ENCODE peak calls at places on chromosomes 4 and X, in eight cellular contexts. B is adrenal gland; K is transverse colon; D is HCT116; A is heart right ventricle; Q is IMR-90; U is tibial artery; X is effector memory CD4-positive, alpha-beta T cell. H is an unnamed sample.
A peak's percentile ranks its signal among the peaks of the same experiment; 100 is the strongest.

GRCh38 chrX:46704767-46705386 is 54.0 kb downstream of the SLC9A7 start:
- DNase-seq in B (no peak), K (no peak), D (no peak), A (no peak), Q (peak; percentile 60), U (no peak), X (no peak), H (no peak)

GRCh38 chr4:181140037-181140603 is 1103.1 kb upstream of the TENM3 start:
- DNase-seq in B (no peak), K (no peak), D (no peak), A (no peak), Q (no peak), U (no peak), X (no peak), H (no peak)

GRCh38 chrX:332916-333610 is 14.5 kb upstream of the GTPBP6 start:
- DNase-seq in B (peak; percentile 2), K (no peak), D (no peak), A (no peak), Q (no peak), U (no peak), X (no peak), H (no peak)

GRCh38 chr4:155468282-155468681 is 91.5 kb upstream of the MAP9 start:
- DNase-seq in B (no peak), K (no peak), D (no peak), A (no peak), Q (no peak), U (no peak), X (no peak), H (no peak)

GRCh38 chr4:174365018-174365587 is 81.4 kb downstream of the CEP44 start:
- DNase-seq in B (peak; percentile 23), K (no peak), D (peak; percentile 26), A (peak; percentile 14), Q (peak; percentile 38), U (no peak), X (no peak), H (no peak)

GRCh38 chrX:50618788-50619558 is 148.3 kb upstream of the DGKK start:
- DNase-seq in B (no peak), K (peak; percentile 8), D (no peak), A (peak; percentile 12), Q (no peak), U (no peak), X (no peak), H (no peak)

GRCh38 chr4:151620066-151620465 is 140.7 kb downstream of the GATB start:
- DNase-seq in B (no peak), K (no peak), D (no peak), A (no peak), Q (no peak), U (no peak), X (no peak), H (no peak)

GRCh38 chrX:136063340-136064079 is 78.3 kb downstream of the SLC9A6 start:
- DNase-seq in B (no peak), K (no peak), D (no peak), A (peak; percentile 12), Q (no peak), U (peak; percentile 85), X (no peak), H (no peak)

GRCh38 chr4:116099596-116099995 is 985.8 kb downstream of the TRAM1L1 start:
- DNase-seq in B (no peak), K (no peak), D (no peak), A (no peak), Q (no peak), U (no peak), X (no peak), H (no peak)

GRCh38 chr4:140947507-140947906 is 185.8 kb downstream of the RNF150 start:
- DNase-seq in B (peak; percentile 45), K (peak; percentile 10), D (no peak), A (no peak), Q (no peak), U (no peak), X (no peak), H (no peak)

GRCh38 chr4:82851902-82852750 is 38.8 kb downstream of the SEC31A start:
- DNase-seq in B (no peak), K (no peak), D (peak; percentile 33), A (no peak), Q (peak; percentile 49), U (no peak), X (no peak), H (no peak)

GRCh38 chr4:162341533-162341932 is 177.7 kb upstream of the FSTL5 start:
- DNase-seq in B (no peak), K (no peak), D (no peak), A (no peak), Q (no peak), U (no peak), X (no peak), H (no peak)

GRCh38 chr4:26238426-26238781 is 82.4 kb upstream of the RBPJ start:
- DNase-seq in B (no peak), K (peak; percentile 40), D (no peak), A (no peak), Q (no peak), U (no peak), X (no peak), H (no peak)
- H3K27ac ChIP-seq in B (peak overlapping the region; percentile 66), K (peak overlapping the region; percentile 78), D (no peak overlapping the region), A (no peak overlapping the region), Q (peak overlapping the region; percentile 84), U (no peak overlapping the region), X (no peak overlapping the region), H (no peak overlapping the region)

DNA sequence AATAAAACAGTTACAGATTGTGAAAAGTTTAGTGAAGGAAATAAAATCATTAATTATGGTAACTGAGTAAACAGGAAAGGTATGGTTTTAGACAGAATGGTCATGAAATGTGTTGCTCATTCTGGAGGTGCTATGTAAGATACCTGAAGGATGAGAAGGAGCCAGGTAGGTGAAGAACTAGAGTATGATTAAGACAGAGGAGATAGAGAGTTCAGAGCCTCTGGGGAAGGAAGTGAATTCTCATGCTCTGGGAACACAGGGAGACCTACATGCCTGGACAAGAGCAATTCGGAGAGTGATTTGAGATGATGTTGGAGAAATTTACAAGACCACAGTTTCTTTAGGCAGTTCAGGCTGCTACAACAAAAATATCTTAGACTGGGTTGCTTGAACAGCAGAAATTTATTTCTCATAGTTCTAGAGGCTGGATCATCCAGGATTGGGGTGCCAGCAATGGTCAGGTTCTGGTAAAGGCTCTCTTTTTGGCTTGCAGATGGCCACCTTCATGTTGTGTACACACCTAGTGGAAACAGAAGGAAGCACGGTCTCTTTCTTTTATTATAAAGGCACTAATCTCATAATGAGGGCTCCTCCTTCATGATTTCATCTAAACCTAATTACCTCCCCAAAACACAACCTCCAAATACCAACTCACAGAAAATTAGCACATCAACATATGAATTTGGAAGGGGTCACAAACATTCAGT is 1416.1 kb downstream of the PCDH7 start:
- DNase-seq in B (no peak), K (no peak), D (no peak), A (no peak), Q (no peak), U (no peak), X (no peak), H (no peak)
- H3K4me3 ChIP-seq in B (no peak overlapping the region), K (no peak overlapping the region), D (no peak overlapping the region), A (no peak overlapping the region), Q (no peak overlapping the region), U (no peak overlapping the region), X (no peak overlapping the region), H (no peak overlapping the region)

GRCh38 chr4:73596001-73596400 is 24.2 kb downstream of the RASSF6 start:
- DNase-seq in B (no peak), K (no peak), D (no peak), A (no peak), Q (no peak), U (no peak), X (no peak), H (no peak)

GRCh38 chr4:73603307-73603710 is 16.9 kb downstream of the RASSF6 start:
- DNase-seq in B (no peak), K (peak; percentile 57), D (no peak), A (no peak), Q (peak; percentile 86), U (no peak), X (no peak), H (no peak)

GRCh38 chr4:73600917-73601316 is 19.3 kb downstream of the RASSF6 start:
- DNase-seq in B (no peak), K (no peak), D (no peak), A (no peak), Q (peak; percentile 39), U (no peak), X (no peak), H (no peak)

GRCh38 chr4:73597594-73597993 is 22.6 kb downstream of the RASSF6 start:
- DNase-seq in B (no peak), K (no peak), D (no peak), A (no peak), Q (no peak), U (no peak), X (no peak), H (no peak)

GRCh38 chr4:73599182-73599581 is 21.1 kb downstream of the RASSF6 start:
- DNase-seq in B (no peak), K (peak; percentile 80), D (peak; percentile 38), A (no peak), Q (peak; percentile 73), U (no peak), X (no peak), H (no peak)
- H3K27ac ChIP-seq in B (no peak overlapping the region), K (peak overlapping the region; percentile 77), D (peak overlapping the region; percentile 3), A (no peak overlapping the region), Q (no peak overlapping the region), U (no peak overlapping the region), X (no peak overlapping the region), H (no peak overlapping the region)

GRCh38 chr4:190015538-190016368 is 11.3 kb downstream of the FRG2 start:
- DNase-seq in B (no peak), K (no peak), D (no peak), A (no peak), Q (no peak), U (no peak), X (no peak), H (no peak)

GRCh38 chr4:190019023-190019858 is 7.8 kb downstream of the FRG2 start:
- DNase-seq in B (no peak), K (no peak), D (no peak), A (no peak), Q (no peak), U (no peak), X (no peak), H (no peak)

GRCh38 chr4:190018201-190018920 is 8.7 kb downstream of the FRG2 start:
- DNase-seq in B (no peak), K (no peak), D (no peak), A (no peak), Q (no peak), U (no peak), X (no peak), H (no peak)

GRCh38 chr4:190016369-190017289 is 10.4 kb downstream of the FRG2 start:
- DNase-seq in B (no peak), K (no peak), D (no peak), A (no peak), Q (no peak), U (no peak), X (no peak), H (no peak)

DNA sequence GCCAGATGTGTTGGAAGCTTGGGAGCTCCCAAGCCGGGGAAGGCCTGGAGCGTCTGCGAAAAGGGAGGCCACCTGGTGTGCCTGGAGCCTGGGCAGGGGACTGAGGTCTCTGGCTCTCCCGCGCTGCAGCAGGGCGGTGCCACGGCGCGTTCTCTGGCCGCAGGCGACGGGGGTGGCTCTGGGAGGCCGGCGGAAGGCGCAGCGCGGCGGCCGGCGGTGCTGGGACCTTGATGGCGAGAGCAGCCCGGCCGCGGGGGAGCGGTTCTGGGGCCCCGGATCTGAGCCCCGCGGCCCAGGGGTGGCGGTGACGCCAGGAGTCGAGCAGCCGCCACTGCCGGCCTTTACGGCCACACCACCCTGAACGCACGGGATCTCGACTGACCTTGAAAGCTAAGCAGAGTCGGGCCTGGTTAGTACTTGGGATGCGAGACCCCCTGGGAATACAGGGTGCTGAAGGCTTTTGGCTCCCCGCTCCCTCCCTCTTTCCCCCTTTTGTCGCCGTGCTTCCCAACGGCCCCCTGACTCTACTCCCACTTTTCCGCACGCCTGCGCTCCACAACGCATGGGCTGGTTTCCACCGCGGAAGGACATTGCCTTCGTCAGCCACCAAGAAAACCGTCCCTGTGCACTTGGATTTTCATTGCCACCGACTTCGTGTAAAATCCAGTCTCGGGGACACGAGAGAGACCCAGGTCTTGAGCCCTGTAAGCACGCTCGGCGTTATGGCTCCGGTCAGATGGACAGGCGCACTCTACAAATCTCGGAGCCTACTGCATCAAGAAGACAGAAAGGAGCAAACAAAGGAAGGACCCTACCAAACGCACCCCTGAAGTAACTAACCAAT is 9.5 kb downstream of the FRG2 start:
- DNase-seq in B (no peak), K (no peak), D (no peak), A (no peak), Q (no peak), U (no peak), X (no peak), H (no peak)
- H3K4me3 ChIP-seq in B (no peak overlapping the region), K (no peak overlapping the region), D (no peak overlapping the region), A (no peak overlapping the region), Q (no peak overlapping the region), U (no peak overlapping the region), X (no peak overlapping the region), H (no peak overlapping the region)